ENCODE peak calls at places on chromosomes 12 and 14, in six cellular contexts. A is A549, W is stomach, I is transverse colon, B is SK-N-SH, S is H1. J is an unnamed sample.

GRCh38 chr12:124082676-124083075 is 109.7 kb downstream of the ZNF664 start:
- DNase-seq in S (no peak), W (no peak), A (no peak), I (no peak), B (no peak), J (no peak)

GRCh38 chr14:98959410-98959809 is 312.6 kb downstream of the BCL11B start:
- DNase-seq in B (no peak), S (peak; percentile 23), I (no peak), W (no peak), A (no peak), J (no peak)

GRCh38 chr14:24241829-24242443 is 487 bp downstream of the TINF2 start:
- DNase-seq in W (peak; percentile 94), A (no peak), I (peak; percentile 95), B (peak; percentile 96), S (peak; percentile 94), J (peak; percentile 77)

GRCh38 chr12:65306603-65307501 is 28.4 kb downstream of the MSRB3 start:
- DNase-seq in B (peak; percentile 57), W (no peak), S (no peak), I (peak; percentile 48), A (peak; percentile 49), J (peak; percentile 25)

GRCh38 chr12:108648371-108648770 is 14.7 kb upstream of the SELPLG start:
- DNase-seq in W (no peak), S (no peak), B (no peak), A (no peak), I (no peak), J (no peak)

GRCh38 chr14:61326847-61327246 is 5.5 kb downstream of the PRKCH start:
- DNase-seq in B (peak; percentile 28), A (no peak), W (peak; percentile 46), S (no peak), I (peak; percentile 44), J (peak; percentile 32)

GRCh38 chr12:31868980-31869379 is 90.2 kb upstream of the RESF1 start:
- DNase-seq in I (no peak), B (peak; percentile 40), S (no peak), W (peak; percentile 52), A (peak; percentile 46), J (no peak)

GRCh38 chr14:104108570-104109060 is 23.1 kb downstream of the ASPG start:
- DNase-seq in A (no peak), W (peak; percentile 26), I (peak; percentile 8), S (peak; percentile 46), B (peak; percentile 27), J (no peak)

GRCh38 chr14:70856851-70857498 is 47.7 kb upstream of the MAP3K9 start:
- DNase-seq in A (peak; percentile 5), W (no peak), I (no peak), B (no peak), S (no peak), J (no peak)

GRCh38 chr12:58765076-58765475 is 155.2 kb downstream of the LRIG3 start:
- DNase-seq in I (no peak), A (no peak), B (no peak), S (no peak), W (no peak), J (no peak)

DNA sequence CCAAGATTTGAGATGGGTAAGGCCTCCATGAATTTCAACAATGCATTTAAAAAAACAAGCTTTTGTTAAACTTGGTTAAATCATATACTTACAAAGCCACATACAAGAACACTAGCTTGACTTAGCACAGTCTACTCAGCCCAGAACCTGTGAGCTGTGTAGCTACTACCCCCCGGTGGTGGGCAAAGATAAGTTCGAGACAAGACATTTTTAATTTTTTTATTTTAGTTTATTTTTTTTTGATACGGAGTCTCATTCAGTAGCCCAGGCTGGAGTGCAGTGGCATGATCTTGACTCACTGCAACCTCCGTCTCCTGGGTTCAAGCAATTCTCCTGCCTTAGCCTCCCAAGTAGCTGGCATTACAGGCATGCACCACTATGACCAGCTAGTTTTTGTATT is 3.7 kb upstream of the NECAP1 start:
- DNase-seq in I (peak; percentile 22), W (no peak), B (peak; percentile 64), A (peak; percentile 68), S (no peak), J (no peak)
- TF ChIP-seq CTCF in I (no peak), W (no peak), B (peak; percentile 71), A (peak; percentile 37), S (peak; percentile 22), J (peak; percentile 29)

GRCh38 chr14:44612002-44612401 is 104.9 kb upstream of the FSCB start:
- DNase-seq in A (no peak), S (no peak), W (no peak), I (no peak), B (no peak), J (no peak)

GRCh38 chr14:44607701-44608100 is 100.6 kb upstream of the FSCB start:
- DNase-seq in B (no peak), W (no peak), S (no peak), I (no peak), A (no peak), J (no peak)

GRCh38 chr14:44609201-44609600 is 102.1 kb upstream of the FSCB start:
- DNase-seq in W (no peak), B (no peak), I (no peak), A (no peak), S (no peak), J (no peak)

GRCh38 chr14:44606576-44606975 is 99.5 kb upstream of the FSCB start:
- DNase-seq in S (no peak), A (no peak), B (no peak), W (no peak), I (no peak), J (no peak)
- TF ChIP-seq EP300 in S (no peak), A (no peak), B (no peak), W (no peak), I (no peak), J (no peak)

GRCh38 chr12:102481705-102482104 is 1.3 kb upstream of the IGF1 start:
- DNase-seq in A (peak; percentile 13), S (no peak), B (no peak), I (no peak), W (no peak), J (no peak)
- TF ChIP-seq CTCF in A (no peak), S (no peak), B (no peak), I (no peak), W (no peak), J (no peak)

DNA sequence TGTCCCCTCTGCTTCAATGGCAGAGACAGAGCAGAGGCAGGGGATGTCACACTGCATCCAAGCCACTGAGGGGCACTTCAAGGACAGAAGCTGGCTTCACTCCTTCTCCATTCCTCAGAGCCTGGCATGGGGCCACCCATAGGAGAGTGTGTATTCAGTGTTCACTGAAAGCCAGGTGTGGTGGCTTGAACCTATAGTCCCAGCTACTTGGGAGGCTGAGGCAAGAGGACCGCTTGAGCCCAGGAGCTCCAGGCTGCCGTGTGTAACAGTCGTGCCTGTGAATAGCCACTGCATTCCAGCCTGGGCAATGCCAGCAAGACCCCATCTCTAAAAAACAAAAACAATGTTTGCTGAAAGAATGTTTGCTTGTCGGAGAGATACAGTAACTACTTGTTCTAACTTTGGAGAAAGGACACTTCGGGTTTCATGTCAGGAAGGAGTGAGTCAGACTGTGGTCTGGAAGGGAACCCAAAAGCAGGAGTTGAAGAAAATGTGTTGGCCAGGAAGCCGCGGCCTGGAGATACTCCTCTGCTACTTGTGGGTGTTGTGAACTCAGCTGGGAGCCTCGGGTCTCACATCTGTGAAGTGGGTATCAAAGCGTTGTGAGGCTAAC is 43.4 kb downstream of the ELK3 start:
- DNase-seq in B (no peak), S (no peak), A (no peak), I (peak; percentile 59), W (peak; percentile 44), J (peak; percentile 69)
- TF ChIP-seq EP300 in B (no peak), S (no peak), A (no peak), I (peak; percentile 65), W (no peak), J (peak; percentile 84)

DNA sequence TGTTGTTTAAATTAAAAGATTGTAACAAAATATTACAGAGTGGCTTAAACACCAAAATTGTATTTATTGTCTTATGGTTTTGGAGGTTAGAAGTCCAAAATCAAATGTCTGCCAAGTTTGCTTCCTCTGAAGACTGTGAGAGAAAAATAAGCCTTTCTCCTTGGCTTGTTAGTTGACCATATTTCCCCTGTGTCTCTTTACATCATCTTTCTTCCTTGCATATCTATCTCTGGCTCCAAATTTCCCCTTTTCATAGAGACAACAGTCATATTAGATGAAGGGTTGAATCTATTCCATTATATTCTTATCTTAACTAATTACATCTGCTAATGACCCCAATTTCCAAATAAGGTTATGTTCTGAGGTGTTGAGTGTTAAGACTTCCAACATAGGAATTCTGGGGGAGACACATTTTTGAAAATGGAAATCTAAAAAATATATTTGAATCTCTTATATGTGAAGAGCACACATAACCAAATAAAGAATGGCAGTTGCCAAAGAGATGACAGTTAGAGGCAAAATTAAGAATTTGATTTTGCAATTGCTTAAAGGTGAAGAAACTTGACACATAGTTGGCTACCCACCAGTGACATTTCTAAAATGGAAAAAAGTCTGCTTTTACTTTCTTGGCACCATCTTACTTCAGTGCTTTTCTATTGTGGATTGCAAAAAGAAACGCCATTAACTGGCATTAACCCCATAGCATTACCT is 407.2 kb downstream of the FSCB start:
- DNase-seq in S (no peak), I (no peak), A (no peak), W (no peak), B (no peak), J (no peak)
- TF ChIP-seq CTCF in S (no peak), I (no peak), A (no peak), W (no peak), B (no peak), J (no peak)

GRCh38 chr14:93183596-93184317 is 940 bp downstream of the MOAP1 start:
- DNase-seq in I (peak; percentile 25), A (no peak), W (no peak), S (no peak), B (peak; percentile 8), J (no peak)

GRCh38 chr14:93186961-93187360 is 1.8 kb downstream of the LYSET start:
- DNase-seq in A (no peak), S (no peak), B (no peak), I (no peak), W (no peak), J (no peak)

GRCh38 chr14:93186461-93186860 is 1.3 kb downstream of the LYSET start:
- DNase-seq in B (no peak), I (no peak), S (no peak), A (no peak), W (no peak), J (no peak)

GRCh38 chr14:93185333-93185688 is 194 bp downstream of the LYSET start:
- DNase-seq in A (no peak), B (no peak), S (no peak), I (no peak), W (no peak), J (no peak)

DNA sequence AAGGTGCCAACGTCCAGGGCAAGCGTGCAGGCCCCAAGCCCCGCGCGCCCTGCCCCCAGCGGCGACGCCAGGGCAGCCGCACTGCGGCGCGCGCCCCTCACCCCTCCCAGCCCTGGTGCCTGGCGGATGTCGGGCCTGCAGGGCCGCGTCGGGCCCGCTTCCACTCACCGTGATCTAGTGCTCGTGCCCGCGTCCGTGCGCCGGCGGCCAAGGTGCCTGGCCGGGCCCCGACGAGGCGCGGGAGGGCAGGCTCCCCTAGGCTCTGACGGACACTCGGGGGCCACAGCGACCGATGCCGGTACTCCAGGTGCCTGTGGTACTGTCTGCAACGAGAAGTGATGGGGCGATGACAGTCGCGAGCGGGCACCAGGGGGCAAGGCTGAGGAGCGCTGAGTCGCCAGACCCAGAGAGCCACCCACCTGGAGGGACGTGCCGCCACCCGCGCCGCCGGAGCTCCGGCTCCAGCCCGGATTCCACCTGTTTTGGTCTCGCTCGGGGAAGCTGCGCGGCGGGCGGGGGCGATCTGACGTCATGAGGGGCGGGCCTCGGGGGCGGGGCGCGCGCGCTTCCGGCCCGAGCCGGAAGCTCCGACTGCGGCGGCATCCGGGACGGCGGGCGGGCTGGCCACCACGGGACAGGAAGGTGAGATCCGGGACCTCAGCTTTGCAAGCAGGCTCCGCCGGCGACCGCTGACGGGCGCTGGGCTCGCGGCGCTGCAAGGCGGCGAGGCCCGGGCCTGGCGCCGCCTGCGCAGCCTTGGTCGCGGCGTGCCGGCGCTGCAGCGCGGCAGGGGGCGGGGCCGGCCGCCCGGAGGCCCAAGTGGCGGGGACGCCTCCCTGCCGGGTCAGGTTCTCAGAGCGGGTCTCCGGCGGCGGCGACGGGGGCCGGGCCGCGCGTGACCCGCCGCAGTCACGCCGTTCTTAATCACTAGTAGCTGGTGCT is at the start of the genes LYSET and MOAP1:
- DNase-seq in A (peak; percentile 88), I (peak; percentile 90), S (peak; percentile 87), W (peak; percentile 89), B (peak; percentile 98), J (peak; percentile 68)
- TF ChIP-seq EP300 in A (no peak), I (no peak), S (peak; percentile 35), W (no peak), B (no peak), J (no peak)

J was measured in tibial nerve.